ENCODE peak calls at places on chromosomes 2 and 18, in seven cellular contexts. L, E, M, O, Q, J and Y are unnamed samples.

GRCh38 chr2:20224716-20225293 is at the start of gene SDC1:
- DNase-seq in L (peak; percentile 96), E (no peak), M (no peak), O (peak; percentile 41), Q (no peak), J (no peak), Y (peak; percentile 64)

GRCh38 chr2:166637051-166637450 is 143.0 kb upstream of the SCN7A start:
- DNase-seq in L (no peak), E (no peak), M (no peak), O (no peak), Q (no peak), J (no peak), Y (no peak)

GRCh38 chr2:136770384-136770783 is 5.0 kb downstream of the THSD7B start:
- DNase-seq in L (no peak), E (no peak), M (no peak), O (no peak), Q (no peak), J (no peak), Y (no peak)

GRCh38 chr2:199693861-199694260 is 157.1 kb downstream of the FTCDNL1 start:
- DNase-seq in L (no peak), E (no peak), M (no peak), O (no peak), Q (no peak), J (no peak), Y (no peak)

GRCh38 chr18:1774261-1774660 is 797.0 kb downstream of the METTL4 start:
- DNase-seq in L (no peak), E (peak; percentile 16), M (no peak), O (no peak), Q (no peak), J (no peak), Y (no peak)

GRCh38 chr18:9403795-9404564 is 69.4 kb downstream of the TWSG1 start:
- DNase-seq in L (no peak), E (peak; percentile 54), M (no peak), O (no peak), Q (no peak), J (no peak), Y (no peak)

GRCh38 chr2:233061007-233061590 is 957 bp downstream of the INPP5D start:
- DNase-seq in L (no peak), E (no peak), M (no peak), O (no peak), Q (no peak), J (no peak), Y (no peak)

GRCh38 chr2:197883354-197884032 is 79.1 kb downstream of the PLCL1 start:
- DNase-seq in L (no peak), E (no peak), M (no peak), O (no peak), Q (no peak), J (no peak), Y (no peak)

GRCh38 chr2:147483293-147483669 is 361.5 kb upstream of the ACVR2A start:
- DNase-seq in L (no peak), E (no peak), M (no peak), O (no peak), Q (no peak), J (no peak), Y (no peak)

GRCh38 chr2:171598713-171599319 is 76.5 kb downstream of the CYBRD1 start:
- DNase-seq in L (peak; percentile 74), E (peak; percentile 72), M (no peak), O (peak; percentile 79), Q (peak; percentile 69), J (peak; percentile 24), Y (peak; percentile 72)

GRCh38 chr2:54641988-54642387 is 81.5 kb upstream of the EML6 start:
- DNase-seq in L (no peak), E (no peak), M (no peak), O (no peak), Q (no peak), J (no peak), Y (no peak)

GRCh38 chr18:36640005-36640952 is 188.5 kb downstream of the TPGS2 start:
- DNase-seq in L (no peak), E (no peak), M (no peak), O (no peak), Q (no peak), J (no peak), Y (no peak)

GRCh38 chr2:2026252-2026831 is 282.0 kb upstream of the PXDN start:
- DNase-seq in L (no peak), E (peak; percentile 12), M (no peak), O (no peak), Q (no peak), J (no peak), Y (no peak)

GRCh38 chr18:7897119-7897518 is 330.0 kb downstream of the PTPRM start:
- DNase-seq in L (no peak), E (no peak), M (no peak), O (no peak), Q (no peak), J (no peak), Y (no peak)

GRCh38 chr2:58427572-58428285 is 186.6 kb upstream of the FANCL start:
- DNase-seq in L (peak; percentile 51), E (peak; percentile 12), M (no peak), O (no peak), Q (no peak), J (no peak), Y (no peak)

GRCh38 chr18:30712383-30712782 is 330.2 kb downstream of the DSC3 start:
- DNase-seq in L (no peak), E (no peak), M (no peak), O (no peak), Q (no peak), J (peak; percentile 9), Y (no peak)

GRCh38 chr18:79250236-79250993 is 145.3 kb upstream of the NFATC1 start:
- DNase-seq in L (peak; percentile 53), E (no peak), M (no peak), O (no peak), Q (no peak), J (no peak), Y (no peak)

GRCh38 chr18:42619771-42620170 is 495.7 kb downstream of the RIT2 start:
- DNase-seq in L (no peak), E (no peak), M (no peak), O (no peak), Q (no peak), J (no peak), Y (no peak)

GRCh38 chr18:8091042-8091441 is 518.2 kb upstream of the RAB12 start:
- DNase-seq in L (no peak), E (no peak), M (no peak), O (no peak), Q (no peak), J (no peak), Y (no peak)

GRCh38 chr2:171320208-171320621 is 113.6 kb downstream of the METTL8 start:
- DNase-seq in L (no peak), E (no peak), M (no peak), O (no peak), Q (no peak), J (peak; percentile 95), Y (no peak)

GRCh38 chr2:181937473-181937872 is 45.9 kb downstream of the ITPRID2 start:
- DNase-seq in L (no peak), E (no peak), M (no peak), O (no peak), Q (no peak), J (no peak), Y (no peak)

DNA sequence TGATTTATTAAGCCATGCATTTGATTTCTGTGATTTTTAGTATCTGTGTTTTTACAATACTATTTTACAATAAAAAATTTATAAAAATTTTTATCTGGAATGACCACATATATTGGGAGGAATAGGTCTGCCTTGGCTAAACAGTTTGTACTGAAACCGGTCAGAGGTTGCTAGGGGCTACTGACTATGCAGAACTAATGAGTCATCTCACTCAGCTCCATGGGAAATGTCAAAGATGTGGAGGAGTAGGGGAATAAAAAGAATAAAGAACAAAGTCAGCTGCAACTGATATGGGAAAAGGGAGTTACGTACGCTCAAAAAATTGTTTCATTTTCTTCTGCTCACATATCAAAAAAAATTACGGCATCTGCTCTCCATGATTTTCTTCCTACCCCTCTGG is 8.6 kb upstream of the TMEM163 start:
- DNase-seq in L (no peak), E (no peak), M (no peak), O (no peak), Q (no peak), J (no peak), Y (no peak)
- TF ChIP-seq JUND in L (no peak), E (no peak), M (no peak), O (peak; percentile 51), Q (no peak), J (no peak), Y (no peak)

DNA sequence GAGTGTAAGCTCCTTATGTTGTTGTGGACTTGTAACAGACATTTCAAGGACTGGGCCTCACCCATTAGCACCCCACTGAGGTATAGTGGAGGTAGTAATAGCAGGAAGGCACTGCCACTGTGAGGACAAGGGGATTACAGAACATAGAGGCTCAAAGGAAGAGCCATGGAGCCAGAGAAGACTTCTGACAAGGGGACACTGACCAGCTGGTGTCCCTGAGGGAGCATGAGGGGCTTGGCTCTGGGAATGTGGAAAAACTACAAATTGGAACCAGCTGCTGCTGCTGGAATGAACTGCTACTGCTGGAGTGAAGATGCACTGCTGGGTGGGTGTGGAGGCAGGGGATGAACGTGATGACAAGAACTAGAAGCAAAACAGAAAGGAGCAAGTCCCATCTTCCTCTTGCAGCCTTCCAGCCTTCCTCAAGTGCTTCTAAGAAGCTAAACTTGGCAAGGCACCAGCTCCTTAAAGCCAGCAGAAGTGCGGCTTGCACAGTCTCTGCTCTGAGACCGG is 167.3 kb upstream of the NOSTRIN start:
- DNase-seq in L (peak; percentile 68), E (no peak), M (no peak), O (no peak), Q (no peak), J (no peak), Y (peak; percentile 18)
- TF ChIP-seq JUND in L (no peak), E (no peak), M (no peak), O (no peak), Q (no peak), J (no peak), Y (no peak)

DNA sequence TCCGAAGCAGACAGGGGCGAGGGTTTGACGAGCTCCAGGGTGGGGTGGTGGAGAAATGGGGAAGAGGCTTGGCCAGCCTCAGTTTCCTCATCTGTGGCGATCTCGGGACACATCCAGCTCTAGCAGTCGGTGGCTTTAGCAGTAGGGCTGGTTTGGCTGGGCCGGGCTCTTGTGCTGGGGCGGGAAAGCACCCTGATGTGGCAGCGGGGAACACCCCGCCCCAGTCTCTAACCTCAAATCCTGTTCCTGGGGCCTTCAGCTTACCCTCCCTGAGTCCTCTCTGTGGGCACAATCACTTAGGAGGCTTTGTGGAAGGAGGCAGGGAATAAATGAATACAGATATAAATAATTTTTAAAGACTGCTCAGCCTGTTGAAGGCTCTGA is 26.5 kb upstream of the MCFD2 start:
- DNase-seq in L (peak; percentile 42), E (no peak), M (no peak), O (peak; percentile 30), Q (no peak), J (no peak), Y (peak; percentile 33)
- TF ChIP-seq JUND in L (no peak), E (no peak), M (no peak), O (no peak), Q (no peak), J (no peak), Y (no peak)

GRCh38 chr2:120403261-120403660 is 57.3 kb downstream of the INHBB start:
- DNase-seq in L (no peak), E (no peak), M (no peak), O (no peak), Q (no peak), J (no peak), Y (no peak)
- TF ChIP-seq JUND in L (no peak), E (no peak), M (no peak), O (no peak), Q (no peak), J (no peak), Y (no peak)

GRCh38 chr18:32545631-32546030 is 74.9 kb upstream of the GAREM1 start:
- DNase-seq in L (no peak), E (no peak), M (no peak), O (no peak), Q (no peak), J (no peak), Y (no peak)
- TF ChIP-seq JUND in L (no peak), E (no peak), M (no peak), O (no peak), Q (no peak), J (no peak), Y (no peak)

GRCh38 chr2:29525921-29526320 is 395.5 kb downstream of the ALK start:
- DNase-seq in L (no peak), E (no peak), M (no peak), O (no peak), Q (no peak), J (no peak), Y (no peak)
- TF ChIP-seq JUND in L (no peak), E (no peak), M (no peak), O (no peak), Q (no peak), J (no peak), Y (no peak)